ENCODE peak calls at places on chromosomes 3 and 15, in six cellular contexts. I is GM12878, Y is HepG2, E is endothelial cell of umbilical vein, M is NB4, T is K562. F is an unnamed sample.

GRCh38 chr3:57852896-57853295 is 96.8 kb downstream of the SLMAP start:
- DNase-seq in T (no peak), Y (peak; percentile 9), M (peak; percentile 5), E (peak; percentile 54), I (no peak), F (peak; percentile 13)

GRCh38 chr3:64138046-64138445 is 87.2 kb downstream of the PRICKLE2 start:
- DNase-seq in E (no peak), T (no peak), Y (peak; percentile 11), M (no peak), I (no peak), F (no peak)

GRCh38 chr3:174243194-174243593 is 615.9 kb upstream of the NAALADL2 start:
- DNase-seq in I (no peak), M (no peak), E (no peak), T (no peak), Y (no peak), F (no peak)

GRCh38 chr3:95911767-95912166 is 902.6 kb upstream of the EPHA6 start:
- DNase-seq in I (no peak), Y (no peak), M (no peak), E (no peak), T (no peak), F (no peak)

GRCh38 chr15:91864669-91865068 is 11.2 kb downstream of the SLCO3A1 start:
- DNase-seq in M (no peak), Y (no peak), E (no peak), I (no peak), T (no peak), F (no peak)

GRCh38 chr15:70474367-70474681 is 289.0 kb downstream of the UACA start:
- DNase-seq in I (no peak), Y (no peak), M (no peak), E (peak; percentile 81), T (no peak), F (no peak)

GRCh38 chr15:101180620-101181307 is 71.1 kb downstream of the CHSY1 start:
- DNase-seq in Y (no peak), T (no peak), I (no peak), E (no peak), M (no peak), F (no peak)

GRCh38 chr3:27666708-27667107 is 55.4 kb downstream of the EOMES start:
- DNase-seq in T (no peak), M (peak; percentile 84), I (no peak), E (no peak), Y (no peak), F (no peak)

GRCh38 chr3:113063126-113063894 is 72.5 kb downstream of the GTPBP8 start:
- DNase-seq in Y (no peak), T (no peak), E (no peak), M (no peak), I (no peak), F (no peak)

GRCh38 chr15:59688383-59688887 is 685 bp downstream of the BNIP2 start:
- DNase-seq in Y (peak; percentile 42), I (peak; percentile 7), M (peak; percentile 81), E (peak; percentile 79), T (no peak), F (peak; percentile 25)

GRCh38 chr15:37104413-37105392 is 4.4 kb upstream of the MEIS2 start:
- DNase-seq in Y (no peak), I (no peak), M (no peak), T (peak; percentile 20), E (no peak), F (no peak)

GRCh38 chr3:151307583-151307982 is 9.0 kb downstream of the GPR87 start:
- DNase-seq in M (no peak), I (no peak), T (no peak), E (no peak), Y (no peak), F (no peak)

GRCh38 chr3:51966486-51966885 is 768 bp downstream of the PCBP4 start:
- DNase-seq in I (no peak), E (no peak), M (no peak), T (no peak), Y (no peak), F (no peak)

GRCh38 chr15:78178056-78178455 is 28.9 kb downstream of the IDH3A start:
- DNase-seq in T (no peak), M (no peak), Y (no peak), E (no peak), I (no peak), F (no peak)

GRCh38 chr15:27854601-27855000 is 244.5 kb downstream of the OCA2 start:
- DNase-seq in E (no peak), Y (no peak), M (no peak), I (no peak), T (no peak), F (no peak)

GRCh38 chr3:66483006-66483928 is 17.6 kb downstream of the LRIG1 start:
- DNase-seq in M (no peak), Y (no peak), T (no peak), E (peak; percentile 81), I (no peak), F (no peak)

GRCh38 chr15:89948796-89949195 is 36.0 kb upstream of the ARPIN start:
- DNase-seq in I (no peak), E (no peak), M (no peak), Y (no peak), T (no peak), F (no peak)

GRCh38 chr3:194275231-194275671 is 75.9 kb downstream of the CPN2 start:
- DNase-seq in Y (no peak), E (peak; percentile 24), T (no peak), I (no peak), M (peak; percentile 23), F (peak; percentile 14)

GRCh38 chr3:194375473-194375872 is 5.9 kb upstream of the LRRC15 start:
- DNase-seq in E (peak; percentile 68), Y (no peak), T (no peak), I (no peak), M (no peak), F (no peak)

GRCh38 chr3:9214599-9214998 is 34.8 kb downstream of the SRGAP3 start:
- DNase-seq in I (no peak), M (no peak), E (no peak), Y (no peak), T (no peak), F (no peak)

GRCh38 chr3:48268381-48268935 is 27.6 kb downstream of the ZNF589 start:
- DNase-seq in Y (no peak), I (peak; percentile 16), E (no peak), T (no peak), M (no peak), F (no peak)

GRCh38 chr3:48269592-48269991 is 28.7 kb downstream of the ZNF589 start:
- DNase-seq in Y (no peak), T (no peak), I (no peak), E (no peak), M (no peak), F (no peak)

GRCh38 chr3:48268936-48269551 is 28.1 kb downstream of the ZNF589 start:
- DNase-seq in M (no peak), T (no peak), Y (no peak), I (no peak), E (no peak), F (no peak)

GRCh38 chr3:48271763-48272498 is 31.0 kb downstream of the ZNF589 start:
- DNase-seq in E (no peak), I (no peak), Y (no peak), M (no peak), T (no peak), F (no peak)

GRCh38 chr3:48270306-48270705 is 29.4 kb downstream of the ZNF589 start:
- DNase-seq in E (no peak), M (no peak), T (no peak), I (no peak), Y (no peak), F (no peak)
- TF ChIP-seq MYC in E (no peak), M (no peak), T (no peak), I (no peak), Y (no peak), F (no peak)

DNA sequence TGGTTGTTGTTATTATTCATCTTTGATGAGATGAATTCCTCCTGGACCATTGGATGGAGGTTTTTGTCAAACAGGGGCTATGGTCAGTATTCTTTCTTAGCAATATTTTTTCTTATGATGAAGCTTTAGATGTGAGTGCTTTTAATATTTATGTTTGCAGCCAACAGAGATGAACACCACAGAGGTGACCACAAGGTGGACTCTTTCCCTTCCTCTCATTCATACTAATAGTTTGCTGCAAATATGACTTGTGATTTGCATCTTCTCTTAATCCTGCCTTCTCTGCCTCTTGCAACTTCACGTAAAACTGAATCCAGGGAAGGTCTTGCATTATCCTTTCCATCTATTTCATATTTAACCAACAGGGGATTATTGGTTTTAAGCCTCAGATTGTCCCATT is 473.1 kb upstream of the UBE2E2 start:
- DNase-seq in Y (no peak), I (no peak), M (no peak), E (no peak), T (no peak), F (peak; percentile 16)
- TF ChIP-seq CTCF in Y (no peak), I (no peak), M (no peak), E (no peak), T (no peak), F (peak; percentile 30)

GRCh38 chr3:177459397-177459796 is 262.1 kb upstream of the TBL1XR1 start:
- DNase-seq in E (no peak), T (no peak), Y (no peak), I (no peak), M (no peak), F (no peak)
- TF ChIP-seq MYC in E (no peak), T (no peak), Y (no peak), I (no peak), M (no peak), F (no peak)

GRCh38 chr15:72796515-72797337 is 13.2 kb upstream of the ADPGK start:
- DNase-seq in M (peak; percentile 62), I (no peak), T (peak; percentile 79), Y (no peak), E (peak; percentile 2), F (peak; percentile 82)
- TF ChIP-seq CTCF in M (peak; percentile 10), I (peak; percentile 52), T (no peak), Y (peak; percentile 54), E (peak; percentile 30), F (peak; percentile 98)

DNA sequence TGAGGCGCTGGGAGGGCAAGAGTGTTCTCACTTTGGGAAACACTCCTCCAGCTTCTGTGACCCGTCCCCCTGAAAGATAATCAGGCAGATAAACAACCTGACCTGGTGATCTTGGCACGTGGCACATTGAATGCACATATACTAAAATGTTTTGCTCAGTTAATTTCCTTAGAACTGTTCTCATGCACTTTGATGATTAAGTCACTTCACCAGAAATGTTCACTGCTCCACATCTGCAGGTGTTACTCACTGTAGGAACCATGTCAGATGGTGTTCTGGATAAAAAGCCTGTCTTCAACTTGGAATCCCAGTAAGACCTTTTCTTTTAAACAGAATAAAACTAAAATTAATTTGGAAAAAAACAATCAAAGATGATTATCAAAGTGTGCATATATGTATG is 24.6 kb upstream of the NIPA2 start:
- DNase-seq in T (no peak), I (no peak), E (no peak), Y (no peak), M (no peak), F (no peak)
- TF ChIP-seq MYC in T (no peak), I (no peak), E (no peak), Y (no peak), M (no peak), F (no peak)

GRCh38 chr15:74428970-74429783 is 4.6 kb downstream of the SEMA7A start:
- DNase-seq in T (no peak), E (no peak), M (peak; percentile 46), Y (no peak), I (no peak), F (no peak)
- TF ChIP-seq CTCF in T (no peak), E (no peak), M (no peak), Y (no peak), I (peak; percentile 10), F (no peak)

GRCh38 chr3:129282727-129283327 is 4.2 kb downstream of the HMCES start:
- DNase-seq in Y (peak; percentile 12), M (peak; percentile 16), I (peak; percentile 88), T (no peak), E (no peak), F (no peak)
- TF ChIP-seq MYC in Y (no peak), M (no peak), I (no peak), T (no peak), E (no peak), F (no peak)

F was measured in A549.